ENCODE peak calls at places on chromosomes 6 and 20, in eight cellular contexts. F is HT-29, E is A172, G is GM23338, C is NCI-H1092 treated with DMSO at 0.1 percent for 48 hours, L is H9, O is upper lobe of right lung, U is glomerular endothelial cell. P is an unnamed sample.

GRCh38 chr20:49384437-49385434 is 97.7 kb downstream of the KCNB1 start:
- DNase-seq in F (peak), E (peak), G (peak), C (peak), L (peak), O (peak), U (no peak), P (peak)

GRCh38 chr20:21901470-21902275 is 196.2 kb downstream of the PAX1 start:
- DNase-seq in F (peak), E (no peak), G (no peak), C (peak), L (no peak), O (no peak), U (no peak), P (peak)

GRCh38 chr6:80217799-80218198 is 111.3 kb downstream of the BCKDHB start:
- DNase-seq in F (no peak), E (no peak), G (no peak), C (no peak), L (no peak), O (no peak), U (no peak), P (no peak)

GRCh38 chr6:106141441-106142237 is 55.5 kb downstream of the PRDM1 start:
- DNase-seq in F (no peak), E (no peak), G (no peak), C (no peak), L (no peak), O (no peak), U (no peak), P (no peak)

GRCh38 chr20:33672426-33673114 is 1.7 kb downstream of the NECAB3 start:
- DNase-seq in F (peak), E (no peak), G (no peak), C (no peak), L (no peak), O (no peak), U (no peak), P (no peak)

GRCh38 chr6:148203970-148204369 is 138.7 kb upstream of the SASH1 start:
- DNase-seq in F (no peak), E (peak), G (no peak), C (no peak), L (no peak), O (no peak), U (no peak), P (no peak)

GRCh38 chr6:3722211-3722621 is 29.3 kb downstream of the PXDC1 start:
- DNase-seq in F (no peak), E (no peak), G (peak), C (no peak), L (no peak), O (no peak), U (no peak), P (no peak)

GRCh38 chr6:868212-868611 is 175.3 kb upstream of the EXOC2 start:
- DNase-seq in F (no peak), E (no peak), G (no peak), C (no peak), L (no peak), O (no peak), U (no peak), P (no peak)

GRCh38 chr20:19045366-19045765 is 167.1 kb upstream of the SLC24A3 start:
- DNase-seq in F (no peak), E (no peak), G (no peak), C (no peak), L (no peak), O (no peak), U (no peak), P (no peak)

GRCh38 chr20:59749293-59749680 is 144.9 kb downstream of the PHACTR3 start:
- DNase-seq in F (no peak), E (peak), G (no peak), C (no peak), L (no peak), O (no peak), U (no peak), P (no peak)

GRCh38 chr6:39225946-39226437 is 3.3 kb downstream of the KCNK5 start:
- DNase-seq in F (no peak), E (no peak), G (no peak), C (no peak), L (no peak), O (no peak), U (no peak), P (no peak)

GRCh38 chr6:166997768-166998255 is 1.4 kb upstream of the CEP43 start:
- DNase-seq in F (peak), E (peak), G (peak), C (peak), L (peak), O (peak), U (no peak), P (peak)